ENCODE peak calls at places on chromosomes 12 and 14, in seven cellular contexts. K is hepatocyte, Z is anterior cingulate cortex, H is hippocampal formation, L is EH, N is NCI-H345, Y is NCI-H1694 treated with DMSO at 0.1 percent for 48 hours. F is an unnamed sample.

GRCh38 chr14:101461891-101462290 is 99.4 kb upstream of the DIO3 start:
- DNase-seq in Y (no peak), K (no peak), H (no peak), L (no peak), Z (no peak), N (no peak), F (no peak)

GRCh38 chr14:23570806-23571483 is 3.4 kb upstream of the AP1G2 start:
- DNase-seq in L (no peak), N (no peak), Z (no peak), K (peak; percentile 4), Y (no peak), H (no peak), F (no peak)

GRCh38 chr12:99005601-99006000 is 360.5 kb downstream of the APAF1 start:
- DNase-seq in K (no peak), L (no peak), Y (peak; percentile 5), Z (no peak), N (no peak), H (no peak), F (no peak)

GRCh38 chr14:106551265-106551664 is 1024.9 kb downstream of the TMEM121 start:
- DNase-seq in Z (no peak), K (no peak), N (no peak), H (no peak), Y (no peak), L (no peak), F (no peak)

GRCh38 chr14:37792124-37792523 is 196.7 kb downstream of the TTC6 start:
- DNase-seq in N (no peak), H (no peak), K (no peak), Z (no peak), Y (no peak), L (no peak), F (no peak)

GRCh38 chr12:95661360-95661759 is 110.1 kb upstream of the USP44 start:
- DNase-seq in H (no peak), N (no peak), Y (no peak), K (no peak), L (no peak), Z (no peak), F (no peak)

GRCh38 chr12:18899678-18900317 is 161.9 kb downstream of the CAPZA3 start:
- DNase-seq in N (no peak), Y (no peak), Z (no peak), K (no peak), L (no peak), H (no peak), F (no peak)

GRCh38 chr12:14896477-14897184 is 11.0 kb upstream of the MGP start:
- DNase-seq in L (peak; percentile 63), K (peak; percentile 27), Y (peak; percentile 91), Z (no peak), H (peak; percentile 4), N (no peak), F (no peak)

GRCh38 chr14:105489607-105490317 is 1.3 kb upstream of the TEDC1 start:
- DNase-seq in Z (peak; percentile 67), Y (peak; percentile 97), H (peak; percentile 75), K (peak; percentile 92), N (peak; percentile 92), L (peak; percentile 78), F (peak; percentile 78)

GRCh38 chr12:113917393-113917792 is 48.7 kb downstream of the RBM19 start:
- DNase-seq in N (no peak), H (no peak), K (no peak), L (no peak), Y (no peak), Z (no peak), F (no peak)

GRCh38 chr12:131088701-131089525 is 135.2 kb downstream of the ADGRD1 start:
- DNase-seq in Y (no peak), N (no peak), L (no peak), K (no peak), H (no peak), Z (no peak), F (no peak)

F was measured in midbrain.